ENCODE peak calls at places on chromosomes 2 and 18, in nine cellular contexts. One of them, this sample, is unnamed. For H3K9me3, the result is how much of the 10 kb centered on the place peaks cover.

GRCh38 chr2:240013343-240013742 is 11.8 kb downstream of the NDUFA10 start:
- DNase-seq in tibial nerve: no peak
- DNase-seq in ovary: no peak
- DNase-seq in psoas muscle: no peak
- DNase-seq in SJSA1: no peak
- DNase-seq in A549: peak
- DNase-seq in thoracic aorta: no peak
- DNase-seq in transverse colon: no peak
- DNase-seq in fibroblast of lung: peak
- DNase-seq in this sample: no peak

GRCh38 chr2:112154246-112155110 is 16.3 kb downstream of the FBLN7 start:
- DNase-seq in ovary: no peak
- DNase-seq in thoracic aorta: no peak
- DNase-seq in fibroblast of lung: no peak
- DNase-seq in A549: no peak
- DNase-seq in psoas muscle: no peak
- DNase-seq in tibial nerve: no peak
- DNase-seq in transverse colon: no peak
- DNase-seq in SJSA1: no peak
- DNase-seq in this sample: no peak

GRCh38 chr2:38462121-38462634 is 85.1 kb upstream of the ATL2 start:
- DNase-seq in psoas muscle: peak
- DNase-seq in SJSA1: no peak
- DNase-seq in A549: peak
- DNase-seq in thoracic aorta: no peak
- DNase-seq in transverse colon: peak
- DNase-seq in ovary: peak
- DNase-seq in tibial nerve: no peak
- DNase-seq in fibroblast of lung: peak
- DNase-seq in this sample: no peak

GRCh38 chr18:37649930-37650329 is 84.3 kb upstream of the CELF4 start:
- DNase-seq in tibial nerve: no peak
- DNase-seq in thoracic aorta: no peak
- DNase-seq in fibroblast of lung: no peak
- DNase-seq in transverse colon: no peak
- DNase-seq in ovary: no peak
- DNase-seq in psoas muscle: no peak
- DNase-seq in SJSA1: no peak
- DNase-seq in A549: no peak
- DNase-seq in this sample: no peak

GRCh38 chr18:8721716-8722115 is 16.4 kb downstream of the MTCL1 start:
- DNase-seq in A549: peak
- DNase-seq in transverse colon: no peak
- DNase-seq in thoracic aorta: no peak
- DNase-seq in fibroblast of lung: no peak
- DNase-seq in ovary: no peak
- DNase-seq in psoas muscle: no peak
- DNase-seq in SJSA1: no peak
- DNase-seq in tibial nerve: no peak
- DNase-seq in this sample: no peak

GRCh38 chr18:35500113-35500512 is 2.4 kb upstream of the INO80C start:
- DNase-seq in transverse colon: no peak
- DNase-seq in thoracic aorta: no peak
- DNase-seq in ovary: no peak
- DNase-seq in A549: no peak
- DNase-seq in fibroblast of lung: no peak
- DNase-seq in SJSA1: no peak
- DNase-seq in tibial nerve: no peak
- DNase-seq in psoas muscle: no peak
- DNase-seq in this sample: no peak

GRCh38 chr2:83596592-83597339 is 862.3 kb downstream of the SUCLG1 start:
- DNase-seq in fibroblast of lung: no peak
- DNase-seq in transverse colon: no peak
- DNase-seq in ovary: no peak
- DNase-seq in thoracic aorta: no peak
- DNase-seq in tibial nerve: no peak
- DNase-seq in psoas muscle: no peak
- DNase-seq in SJSA1: no peak
- DNase-seq in A549: no peak
- DNase-seq in this sample: no peak

GRCh38 chr2:240519396-240520142 is 38.2 kb downstream of the ANKMY1 start:
- DNase-seq in fibroblast of lung: peak
- DNase-seq in A549: no peak
- DNase-seq in transverse colon: no peak
- DNase-seq in SJSA1: no peak
- DNase-seq in ovary: no peak
- DNase-seq in psoas muscle: no peak
- DNase-seq in tibial nerve: no peak
- DNase-seq in thoracic aorta: no peak
- DNase-seq in this sample: no peak

GRCh38 chr2:84177733-84178132 is 281.3 kb downstream of the SUCLG1 start:
- DNase-seq in fibroblast of lung: no peak
- DNase-seq in psoas muscle: no peak
- DNase-seq in transverse colon: no peak
- DNase-seq in A549: no peak
- DNase-seq in tibial nerve: no peak
- DNase-seq in SJSA1: no peak
- DNase-seq in ovary: no peak
- DNase-seq in thoracic aorta: no peak
- DNase-seq in this sample: no peak

GRCh38 chr2:88074854-88075292 is 7.2 kb downstream of the SMYD1 start:
- DNase-seq in SJSA1: no peak
- DNase-seq in tibial nerve: no peak
- DNase-seq in thoracic aorta: no peak
- DNase-seq in transverse colon: no peak
- DNase-seq in ovary: no peak
- DNase-seq in fibroblast of lung: peak
- DNase-seq in psoas muscle: no peak
- DNase-seq in A549: no peak
- DNase-seq in this sample: no peak

GRCh38 chr2:20624156-20624883 is 26.6 kb downstream of the HS1BP3 start:
- DNase-seq in thoracic aorta: no peak
- DNase-seq in fibroblast of lung: no peak
- DNase-seq in SJSA1: no peak
- DNase-seq in A549: no peak
- DNase-seq in tibial nerve: no peak
- DNase-seq in psoas muscle: no peak
- DNase-seq in ovary: no peak
- DNase-seq in transverse colon: no peak
- DNase-seq in this sample: peak

GRCh38 chr2:140027320-140027719 is 1247.1 kb upstream of the NXPH2 start:
- DNase-seq in transverse colon: no peak
- DNase-seq in psoas muscle: no peak
- DNase-seq in A549: peak
- DNase-seq in ovary: no peak
- DNase-seq in SJSA1: no peak
- DNase-seq in tibial nerve: no peak
- DNase-seq in thoracic aorta: no peak
- DNase-seq in fibroblast of lung: no peak
- DNase-seq in this sample: no peak

GRCh38 chr2:144453486-144454158 is 66.3 kb downstream of the ZEB2 start:
- DNase-seq in SJSA1: peak
- DNase-seq in A549: no peak
- DNase-seq in tibial nerve: no peak
- DNase-seq in psoas muscle: no peak
- DNase-seq in ovary: no peak
- DNase-seq in transverse colon: no peak
- DNase-seq in thoracic aorta: no peak
- DNase-seq in fibroblast of lung: no peak
- DNase-seq in this sample: no peak

GRCh38 chr2:144455979-144456378 is 63.9 kb downstream of the ZEB2 start:
- DNase-seq in tibial nerve: no peak
- DNase-seq in ovary: no peak
- DNase-seq in A549: no peak
- DNase-seq in fibroblast of lung: no peak
- DNase-seq in psoas muscle: no peak
- DNase-seq in thoracic aorta: no peak
- DNase-seq in SJSA1: peak
- DNase-seq in transverse colon: no peak
- DNase-seq in this sample: no peak

GRCh38 chr2:144453039-144453336 is 66.9 kb downstream of the ZEB2 start:
- DNase-seq in tibial nerve: no peak
- DNase-seq in thoracic aorta: no peak
- DNase-seq in A549: peak
- DNase-seq in SJSA1: peak
- DNase-seq in transverse colon: no peak
- DNase-seq in fibroblast of lung: peak
- DNase-seq in psoas muscle: no peak
- DNase-seq in ovary: no peak
- DNase-seq in this sample: no peak

GRCh38 chr2:144456680-144457079 is 63.2 kb downstream of the ZEB2 start:
- DNase-seq in tibial nerve: peak
- DNase-seq in psoas muscle: peak
- DNase-seq in SJSA1: no peak
- DNase-seq in ovary: no peak
- DNase-seq in thoracic aorta: peak
- DNase-seq in transverse colon: no peak
- DNase-seq in fibroblast of lung: peak
- DNase-seq in A549: peak
- DNase-seq in this sample: no peak

DNA sequence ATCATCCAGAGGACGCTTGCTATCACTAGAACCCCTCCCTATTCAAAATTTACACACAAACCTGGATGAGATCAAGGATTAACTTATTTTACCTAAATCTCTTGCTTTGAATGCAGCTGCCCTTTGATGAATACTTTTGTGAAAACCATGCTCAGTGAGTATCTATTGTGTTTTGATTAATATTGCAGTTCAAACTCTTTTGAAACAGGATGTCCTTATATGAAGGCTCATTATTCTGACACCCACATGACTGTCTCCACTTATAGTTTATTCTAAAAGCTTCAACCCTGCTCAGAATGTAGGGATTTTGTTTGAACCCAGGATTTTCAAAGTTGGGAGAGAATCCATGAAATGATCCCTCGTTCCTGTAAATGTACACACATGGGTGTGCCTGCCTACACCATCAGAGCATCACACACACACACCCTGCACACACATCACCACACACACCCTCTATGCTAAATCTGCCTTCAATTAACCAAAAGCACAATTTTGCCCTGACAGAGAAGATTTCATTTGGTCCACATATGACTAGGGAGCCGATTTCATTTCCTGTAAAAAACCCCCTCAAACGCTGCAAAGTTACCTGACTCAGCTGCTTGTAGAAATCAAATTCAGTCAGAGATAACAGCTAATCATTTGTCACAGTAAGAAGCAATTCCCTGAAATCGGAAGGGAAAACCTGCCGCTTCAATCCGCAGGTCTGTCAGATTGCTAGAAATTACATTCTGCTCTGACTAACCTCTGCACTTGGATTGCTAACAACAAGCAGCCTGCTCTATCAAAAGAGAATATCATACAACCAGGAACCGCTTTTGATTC is 65.2 kb downstream of the ZEB2 start:
- DNase-seq in ovary: no peak
- DNase-seq in psoas muscle: no peak
- DNase-seq in SJSA1: no peak
- DNase-seq in thoracic aorta: no peak
- DNase-seq in transverse colon: no peak
- DNase-seq in tibial nerve: no peak
- DNase-seq in A549: no peak
- DNase-seq in fibroblast of lung: no peak
- DNase-seq in this sample: no peak
- H3K4me3 ChIP-seq in ovary: no peak
- H3K4me3 ChIP-seq in psoas muscle: no peak
- H3K4me3 ChIP-seq in SJSA1: no peak
- H3K4me3 ChIP-seq in thoracic aorta: no peak
- H3K4me3 ChIP-seq in transverse colon: no peak
- H3K4me3 ChIP-seq in tibial nerve: no peak
- H3K4me3 ChIP-seq in A549: no peak
- H3K4me3 ChIP-seq in fibroblast of lung: no peak
- H3K4me3 ChIP-seq in this sample: no peak

GRCh38 chr18:77547757-77548156 is 298.1 kb downstream of the GALR1 start:
- DNase-seq in psoas muscle: no peak
- DNase-seq in transverse colon: peak
- DNase-seq in thoracic aorta: no peak
- DNase-seq in A549: no peak
- DNase-seq in tibial nerve: no peak
- DNase-seq in ovary: no peak
- DNase-seq in SJSA1: no peak
- DNase-seq in fibroblast of lung: no peak
- DNase-seq in this sample: no peak
- H3K9me3 ChIP-seq in psoas muscle: under half
- H3K9me3 ChIP-seq in transverse colon: under half
- H3K9me3 ChIP-seq in thoracic aorta: under half
- H3K9me3 ChIP-seq in A549: under half
- H3K9me3 ChIP-seq in tibial nerve: under half
- H3K9me3 ChIP-seq in ovary: under half
- H3K9me3 ChIP-seq in SJSA1: under half
- H3K9me3 ChIP-seq in fibroblast of lung: under half
- H3K9me3 ChIP-seq in this sample: under half

DNA sequence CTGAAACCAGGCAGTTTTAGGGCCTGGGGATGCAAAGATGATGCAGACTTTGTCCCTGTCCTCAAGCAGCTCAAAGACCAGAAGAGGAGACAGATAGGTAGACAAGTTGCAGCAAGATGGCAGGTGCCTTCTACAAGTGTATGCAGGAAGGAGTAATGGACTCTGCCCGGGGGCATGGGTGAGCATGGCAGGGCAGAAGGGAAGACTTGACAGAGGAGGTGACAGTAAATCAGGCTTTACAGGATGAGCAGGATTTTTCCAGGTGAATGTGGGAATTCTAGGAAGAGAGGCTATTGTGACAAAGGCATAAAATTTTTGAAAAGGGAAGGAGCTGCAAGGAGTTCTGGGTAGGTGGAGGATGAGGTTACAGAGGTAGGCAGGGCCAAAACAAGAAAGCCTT is 4.7 kb downstream of the EFEMP1 start:
- DNase-seq in transverse colon: no peak
- DNase-seq in tibial nerve: no peak
- DNase-seq in fibroblast of lung: no peak
- DNase-seq in thoracic aorta: no peak
- DNase-seq in ovary: no peak
- DNase-seq in A549: no peak
- DNase-seq in psoas muscle: no peak
- DNase-seq in SJSA1: no peak
- DNase-seq in this sample: no peak
- H3K27ac ChIP-seq in transverse colon: no peak
- H3K27ac ChIP-seq in tibial nerve: no peak
- H3K27ac ChIP-seq in fibroblast of lung: no peak
- H3K27ac ChIP-seq in thoracic aorta: peak
- H3K27ac ChIP-seq in ovary: no peak
- H3K27ac ChIP-seq in A549: no peak
- H3K27ac ChIP-seq in psoas muscle: no peak
- H3K27ac ChIP-seq in SJSA1: no peak
- H3K27ac ChIP-seq in this sample: no peak

DNA sequence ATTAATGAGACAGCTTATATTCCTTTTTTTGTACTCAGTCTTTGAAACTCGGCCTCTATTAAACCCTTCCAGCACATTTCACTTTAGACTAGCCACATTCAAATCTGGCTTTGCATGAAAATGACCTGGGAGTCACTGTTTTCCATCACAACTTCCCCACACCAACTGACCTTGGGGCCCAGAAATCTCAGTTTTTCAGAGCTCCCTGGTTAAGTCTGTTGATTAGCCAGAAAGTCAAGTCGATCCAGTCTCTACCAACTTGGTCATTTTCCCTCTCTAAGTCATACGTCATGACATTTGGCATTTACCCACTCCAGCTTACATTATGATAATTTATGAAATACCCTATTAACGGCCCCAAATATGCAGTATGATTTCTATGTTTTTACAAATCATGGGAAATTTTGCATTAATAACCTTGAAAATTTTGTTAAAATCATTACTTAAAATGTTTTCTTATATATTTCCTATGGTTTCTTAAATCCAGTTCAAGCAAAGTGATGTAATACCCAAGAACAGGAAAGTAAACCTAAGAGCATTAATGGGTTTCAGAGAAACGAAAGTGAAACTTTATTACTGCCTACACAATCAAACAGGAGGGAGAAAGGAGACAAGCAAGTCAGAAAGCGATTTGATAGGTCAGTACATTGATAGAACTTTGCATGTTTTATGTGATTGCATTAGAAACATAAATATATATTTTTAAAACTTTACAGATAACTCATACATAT is 77.1 kb downstream of the SPATS2L start:
- DNase-seq in ovary: peak
- DNase-seq in tibial nerve: no peak
- DNase-seq in transverse colon: no peak
- DNase-seq in fibroblast of lung: peak
- DNase-seq in SJSA1: peak
- DNase-seq in psoas muscle: no peak
- DNase-seq in thoracic aorta: no peak
- DNase-seq in A549: no peak
- DNase-seq in this sample: no peak
- H3K4me3 ChIP-seq in ovary: peak
- H3K4me3 ChIP-seq in tibial nerve: peak
- H3K4me3 ChIP-seq in transverse colon: no peak
- H3K4me3 ChIP-seq in fibroblast of lung: peak
- H3K4me3 ChIP-seq in SJSA1: no peak
- H3K4me3 ChIP-seq in psoas muscle: peak
- H3K4me3 ChIP-seq in thoracic aorta: peak
- H3K4me3 ChIP-seq in A549: peak
- H3K4me3 ChIP-seq in this sample: no peak